ENCODE peak calls at places on chromosomes 4 and X, in seven cellular contexts. One of them, this sample, is unnamed.

GRCh38 chrX:34770511-34770910 is 113.4 kb upstream of the TMEM47 start:
- DNase-seq in tibial artery: no peak
- DNase-seq in HL-60: no peak
- DNase-seq in testis: no peak
- DNase-seq in left ventricle myocardium inferior: no peak
- DNase-seq in OCI-LY7: no peak
- DNase-seq in sigmoid colon: no peak
- DNase-seq in this sample: no peak

GRCh38 chr4:3657917-3658913 is 108.0 kb upstream of the ADRA2C start:
- DNase-seq in tibial artery: peak
- DNase-seq in HL-60: no peak
- DNase-seq in testis: peak
- DNase-seq in left ventricle myocardium inferior: peak
- DNase-seq in OCI-LY7: no peak
- DNase-seq in sigmoid colon: no peak
- DNase-seq in this sample: peak

GRCh38 chr4:153322791-153323190 is 21.7 kb upstream of the MND1 start:
- DNase-seq in tibial artery: no peak
- DNase-seq in HL-60: no peak
- DNase-seq in testis: no peak
- DNase-seq in left ventricle myocardium inferior: no peak
- DNase-seq in OCI-LY7: no peak
- DNase-seq in sigmoid colon: no peak
- DNase-seq in this sample: no peak

GRCh38 chr4:57378766-57379165 is 268.6 kb upstream of the IGFBP7 start:
- DNase-seq in tibial artery: no peak
- DNase-seq in HL-60: no peak
- DNase-seq in testis: no peak
- DNase-seq in left ventricle myocardium inferior: no peak
- DNase-seq in OCI-LY7: no peak
- DNase-seq in sigmoid colon: no peak
- DNase-seq in this sample: no peak

GRCh38 chr4:106585920-106586349 is 217.4 kb upstream of the GIMD1 start:
- DNase-seq in tibial artery: no peak
- DNase-seq in HL-60: no peak
- DNase-seq in testis: no peak
- DNase-seq in left ventricle myocardium inferior: no peak
- DNase-seq in OCI-LY7: no peak
- DNase-seq in sigmoid colon: no peak
- DNase-seq in this sample: no peak

GRCh38 chrX:7109838-7110793 is 37.4 kb upstream of the STS start:
- DNase-seq in tibial artery: no peak
- DNase-seq in HL-60: no peak
- DNase-seq in testis: no peak
- DNase-seq in left ventricle myocardium inferior: no peak
- DNase-seq in OCI-LY7: peak
- DNase-seq in sigmoid colon: no peak
- DNase-seq in this sample: no peak

GRCh38 chrX:39261446-39262147 is 460.3 kb downstream of the MID1IP1 start:
- DNase-seq in tibial artery: no peak
- DNase-seq in HL-60: peak
- DNase-seq in testis: no peak
- DNase-seq in left ventricle myocardium inferior: no peak
- DNase-seq in OCI-LY7: peak
- DNase-seq in sigmoid colon: no peak
- DNase-seq in this sample: peak

GRCh38 chr4:44118971-44119680 is 329.5 kb downstream of the KCTD8 start:
- DNase-seq in tibial artery: no peak
- DNase-seq in HL-60: no peak
- DNase-seq in testis: no peak
- DNase-seq in left ventricle myocardium inferior: no peak
- DNase-seq in OCI-LY7: no peak
- DNase-seq in sigmoid colon: no peak
- DNase-seq in this sample: no peak

GRCh38 chr4:18155062-18156041 is 133.8 kb upstream of the LCORL start:
- DNase-seq in tibial artery: no peak
- DNase-seq in HL-60: no peak
- DNase-seq in testis: no peak
- DNase-seq in left ventricle myocardium inferior: no peak
- DNase-seq in OCI-LY7: no peak
- DNase-seq in sigmoid colon: no peak
- DNase-seq in this sample: no peak

GRCh38 chrX:19332983-19333382 is 10.7 kb upstream of the PDHA1 start:
- DNase-seq in tibial artery: peak
- DNase-seq in HL-60: no peak
- DNase-seq in testis: peak
- DNase-seq in left ventricle myocardium inferior: peak
- DNase-seq in OCI-LY7: no peak
- DNase-seq in sigmoid colon: no peak
- DNase-seq in this sample: peak

GRCh38 chr4:140691369-140691768 is 64.8 kb downstream of the TBC1D9 start:
- DNase-seq in tibial artery: no peak
- DNase-seq in HL-60: no peak
- DNase-seq in testis: no peak
- DNase-seq in left ventricle myocardium inferior: no peak
- DNase-seq in OCI-LY7: no peak
- DNase-seq in sigmoid colon: no peak
- DNase-seq in this sample: no peak

GRCh38 chrX:85052636-85053343 is 49.1 kb downstream of the APOOL start:
- DNase-seq in tibial artery: no peak
- DNase-seq in HL-60: no peak
- DNase-seq in testis: no peak
- DNase-seq in left ventricle myocardium inferior: no peak
- DNase-seq in OCI-LY7: peak
- DNase-seq in sigmoid colon: no peak
- DNase-seq in this sample: no peak

GRCh38 chr4:8200302-8200975 is 1.3 kb downstream of the SH3TC1 start:
- DNase-seq in tibial artery: no peak
- DNase-seq in HL-60: no peak
- DNase-seq in testis: peak
- DNase-seq in left ventricle myocardium inferior: peak
- DNase-seq in OCI-LY7: peak
- DNase-seq in sigmoid colon: peak
- DNase-seq in this sample: peak

GRCh38 chrX:112527903-112528302 is 151.8 kb downstream of the LHFPL1 start:
- DNase-seq in tibial artery: no peak
- DNase-seq in HL-60: no peak
- DNase-seq in testis: no peak
- DNase-seq in left ventricle myocardium inferior: no peak
- DNase-seq in OCI-LY7: no peak
- DNase-seq in sigmoid colon: no peak
- DNase-seq in this sample: no peak

GRCh38 chr4:121869841-121870822 is at the start of gene BBS7:
- DNase-seq in tibial artery: peak
- DNase-seq in HL-60: peak
- DNase-seq in testis: peak
- DNase-seq in left ventricle myocardium inferior: peak
- DNase-seq in OCI-LY7: peak
- DNase-seq in sigmoid colon: peak
- DNase-seq in this sample: peak

GRCh38 chr4:140609548-140610425 is 41.0 kb upstream of the UCP1 start:
- DNase-seq in tibial artery: no peak
- DNase-seq in HL-60: no peak
- DNase-seq in testis: no peak
- DNase-seq in left ventricle myocardium inferior: no peak
- DNase-seq in OCI-LY7: peak
- DNase-seq in sigmoid colon: no peak
- DNase-seq in this sample: peak

GRCh38 chr4:106316773-106317409 is 541 bp downstream of the AIMP1 start:
- DNase-seq in tibial artery: no peak
- DNase-seq in HL-60: peak
- DNase-seq in testis: no peak
- DNase-seq in left ventricle myocardium inferior: no peak
- DNase-seq in OCI-LY7: peak
- DNase-seq in sigmoid colon: no peak
- DNase-seq in this sample: no peak

GRCh38 chr4:53782468-53782865 is 191.2 kb upstream of the LNX1 start:
- DNase-seq in tibial artery: no peak
- DNase-seq in HL-60: no peak
- DNase-seq in testis: no peak
- DNase-seq in left ventricle myocardium inferior: no peak
- DNase-seq in OCI-LY7: no peak
- DNase-seq in sigmoid colon: no peak
- DNase-seq in this sample: no peak

GRCh38 chr4:124144302-124144701 is 568.2 kb downstream of the ANKRD50 start:
- DNase-seq in tibial artery: no peak
- DNase-seq in HL-60: no peak
- DNase-seq in testis: peak
- DNase-seq in left ventricle myocardium inferior: no peak
- DNase-seq in OCI-LY7: no peak
- DNase-seq in sigmoid colon: no peak
- DNase-seq in this sample: no peak

GRCh38 chrX:46029777-46030176 is 515.4 kb downstream of the ZNF674 start:
- DNase-seq in tibial artery: no peak
- DNase-seq in HL-60: no peak
- DNase-seq in testis: no peak
- DNase-seq in left ventricle myocardium inferior: no peak
- DNase-seq in OCI-LY7: no peak
- DNase-seq in sigmoid colon: no peak
- DNase-seq in this sample: no peak

GRCh38 chrX:8728932-8729331 is 3.0 kb downstream of the ANOS1 start:
- DNase-seq in tibial artery: no peak
- DNase-seq in HL-60: no peak
- DNase-seq in testis: no peak
- DNase-seq in left ventricle myocardium inferior: no peak
- DNase-seq in OCI-LY7: no peak
- DNase-seq in sigmoid colon: no peak
- DNase-seq in this sample: no peak

GRCh38 chrX:8730812-8731578 is 942 bp downstream of the ANOS1 start:
- DNase-seq in tibial artery: no peak
- DNase-seq in HL-60: no peak
- DNase-seq in testis: peak
- DNase-seq in left ventricle myocardium inferior: no peak
- DNase-seq in OCI-LY7: no peak
- DNase-seq in sigmoid colon: no peak
- DNase-seq in this sample: no peak

GRCh38 chrX:8726031-8726652 is 5.8 kb downstream of the ANOS1 start:
- DNase-seq in tibial artery: no peak
- DNase-seq in HL-60: no peak
- DNase-seq in testis: no peak
- DNase-seq in left ventricle myocardium inferior: no peak
- DNase-seq in OCI-LY7: no peak
- DNase-seq in sigmoid colon: no peak
- DNase-seq in this sample: no peak

DNA sequence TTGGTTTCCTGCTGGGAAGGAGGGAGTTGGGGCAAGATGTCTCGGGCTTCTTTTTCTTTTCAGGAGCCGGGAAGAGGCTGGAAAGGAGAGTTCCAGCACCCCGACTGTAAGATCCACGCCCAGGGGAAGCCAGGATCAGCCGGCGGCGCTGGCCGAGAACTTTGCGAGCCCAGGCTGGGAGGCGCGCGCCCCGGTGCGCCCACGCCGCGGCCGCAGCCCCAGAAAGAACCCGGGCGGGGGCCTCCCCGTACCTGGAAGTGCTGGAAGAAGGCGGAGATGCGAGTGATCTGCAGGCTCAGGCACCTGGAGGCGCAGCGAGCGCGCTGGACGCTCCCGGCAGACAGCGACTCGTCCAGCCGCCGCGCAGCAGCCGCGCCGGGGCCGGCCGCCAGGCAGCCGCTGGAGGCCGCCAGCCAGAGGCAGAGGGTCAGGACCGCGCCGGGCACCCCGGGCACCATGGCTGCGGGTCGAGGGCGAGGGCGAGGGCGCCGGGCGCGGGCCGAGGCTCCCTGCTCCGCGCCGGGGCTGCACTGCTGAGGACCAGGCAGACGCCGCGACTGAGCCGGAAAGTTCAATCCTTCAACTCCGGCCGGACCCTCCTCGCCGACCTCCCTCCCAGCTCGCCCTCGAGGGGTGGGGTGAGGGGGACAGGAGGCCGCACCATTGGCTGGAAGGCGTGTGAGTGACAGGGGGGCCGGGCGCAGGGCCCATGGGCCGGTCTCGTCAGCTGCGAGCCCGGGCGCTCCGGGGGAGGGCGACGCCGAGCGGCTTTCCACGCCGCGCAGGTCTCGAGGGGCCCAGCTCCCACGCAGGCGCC is at the start of gene ANOS1:
- DNase-seq in tibial artery: peak
- DNase-seq in HL-60: no peak
- DNase-seq in testis: peak
- DNase-seq in left ventricle myocardium inferior: peak
- DNase-seq in OCI-LY7: no peak
- DNase-seq in sigmoid colon: peak
- DNase-seq in this sample: peak
- H3K4me3 ChIP-seq in tibial artery: peak
- H3K4me3 ChIP-seq in HL-60: no peak
- H3K4me3 ChIP-seq in testis: peak
- H3K4me3 ChIP-seq in left ventricle myocardium inferior: peak
- H3K4me3 ChIP-seq in OCI-LY7: no peak
- H3K4me3 ChIP-seq in sigmoid colon: peak
- H3K4me3 ChIP-seq in this sample: peak

GRCh38 chr4:138663883-138664282 is 351.7 kb upstream of the NOCT start:
- DNase-seq in tibial artery: no peak
- DNase-seq in HL-60: no peak
- DNase-seq in testis: no peak
- DNase-seq in left ventricle myocardium inferior: no peak
- DNase-seq in OCI-LY7: no peak
- DNase-seq in sigmoid colon: no peak
- DNase-seq in this sample: no peak
- H3K4me3 ChIP-seq in tibial artery: no peak
- H3K4me3 ChIP-seq in HL-60: no peak
- H3K4me3 ChIP-seq in testis: no peak
- H3K4me3 ChIP-seq in left ventricle myocardium inferior: no peak
- H3K4me3 ChIP-seq in OCI-LY7: no peak
- H3K4me3 ChIP-seq in sigmoid colon: no peak
- H3K4me3 ChIP-seq in this sample: no peak

GRCh38 chr4:77582716-77583115 is 22.9 kb upstream of the CXCL13 start:
- DNase-seq in tibial artery: no peak
- DNase-seq in HL-60: no peak
- DNase-seq in testis: no peak
- DNase-seq in left ventricle myocardium inferior: no peak
- DNase-seq in OCI-LY7: no peak
- DNase-seq in sigmoid colon: no peak
- DNase-seq in this sample: no peak

GRCh38 chr4:77582151-77582550 is 23.5 kb upstream of the CXCL13 start:
- DNase-seq in tibial artery: no peak
- DNase-seq in HL-60: no peak
- DNase-seq in testis: no peak
- DNase-seq in left ventricle myocardium inferior: no peak
- DNase-seq in OCI-LY7: no peak
- DNase-seq in sigmoid colon: no peak
- DNase-seq in this sample: no peak

GRCh38 chr4:77578145-77578544 is 27.5 kb upstream of the CXCL13 start:
- DNase-seq in tibial artery: no peak
- DNase-seq in HL-60: no peak
- DNase-seq in testis: no peak
- DNase-seq in left ventricle myocardium inferior: no peak
- DNase-seq in OCI-LY7: no peak
- DNase-seq in sigmoid colon: no peak
- DNase-seq in this sample: no peak

GRCh38 chr4:77579406-77580076 is 26.1 kb upstream of the CXCL13 start:
- DNase-seq in tibial artery: no peak
- DNase-seq in HL-60: no peak
- DNase-seq in testis: no peak
- DNase-seq in left ventricle myocardium inferior: no peak
- DNase-seq in OCI-LY7: no peak
- DNase-seq in sigmoid colon: no peak
- DNase-seq in this sample: no peak

GRCh38 chr4:77581724-77582123 is 23.9 kb upstream of the CXCL13 start:
- DNase-seq in tibial artery: no peak
- DNase-seq in HL-60: no peak
- DNase-seq in testis: no peak
- DNase-seq in left ventricle myocardium inferior: no peak
- DNase-seq in OCI-LY7: no peak
- DNase-seq in sigmoid colon: no peak
- DNase-seq in this sample: no peak
- H3K4me3 ChIP-seq in tibial artery: no peak
- H3K4me3 ChIP-seq in HL-60: no peak
- H3K4me3 ChIP-seq in testis: no peak
- H3K4me3 ChIP-seq in left ventricle myocardium inferior: no peak
- H3K4me3 ChIP-seq in OCI-LY7: no peak
- H3K4me3 ChIP-seq in sigmoid colon: no peak
- H3K4me3 ChIP-seq in this sample: no peak

GRCh38 chrX:129323115-129323514 is 200.2 kb downstream of the SMARCA1 start:
- DNase-seq in tibial artery: no peak
- DNase-seq in HL-60: no peak
- DNase-seq in testis: no peak
- DNase-seq in left ventricle myocardium inferior: no peak
- DNase-seq in OCI-LY7: no peak
- DNase-seq in sigmoid colon: no peak
- DNase-seq in this sample: no peak
- H3K4me3 ChIP-seq in tibial artery: no peak
- H3K4me3 ChIP-seq in HL-60: no peak
- H3K4me3 ChIP-seq in testis: no peak
- H3K4me3 ChIP-seq in left ventricle myocardium inferior: no peak
- H3K4me3 ChIP-seq in OCI-LY7: no peak
- H3K4me3 ChIP-seq in sigmoid colon: no peak
- H3K4me3 ChIP-seq in this sample: no peak

This sample was measured in adrenal gland.